ENCODE peak calls at places on chromosome 3, in four cellular contexts. One of them, this sample, is unnamed.
A peak's percentile ranks its signal among the peaks of the same experiment; 100 is the strongest.

GRCh38 chr3:15610083-15610482 is 8.5 kb downstream of the BTD start:
- DNase-seq in foreskin fibroblast: peak; percentile 96
- DNase-seq in PC-3: peak; percentile 75
- DNase-seq in HEK293T: no peak
- DNase-seq in this sample: peak; percentile 71

GRCh38 chr3:171768281-171768925 is 41.9 kb downstream of the PLD1 start:
- DNase-seq in foreskin fibroblast: no peak
- DNase-seq in PC-3: no peak
- DNase-seq in HEK293T: no peak
- DNase-seq in this sample: no peak

GRCh38 chr3:33250712-33251111 is 26.5 kb upstream of the FBXL2 start:
- DNase-seq in foreskin fibroblast: no peak
- DNase-seq in PC-3: no peak
- DNase-seq in HEK293T: no peak
- DNase-seq in this sample: no peak

GRCh38 chr3:105394177-105394576 is 27.5 kb downstream of the ALCAM start:
- DNase-seq in foreskin fibroblast: no peak
- DNase-seq in PC-3: peak; percentile 47
- DNase-seq in HEK293T: no peak
- DNase-seq in this sample: no peak

GRCh38 chr3:21435871-21436270 is 315.1 kb downstream of the ZNF385D start:
- DNase-seq in foreskin fibroblast: peak; percentile 97
- DNase-seq in PC-3: peak; percentile 99
- DNase-seq in HEK293T: no peak
- DNase-seq in this sample: peak; percentile 59

GRCh38 chr3:143979813-143980212 is 8.2 kb downstream of the DIPK2A start:
- DNase-seq in foreskin fibroblast: peak; percentile 14
- DNase-seq in PC-3: no peak
- DNase-seq in HEK293T: no peak
- DNase-seq in this sample: no peak

GRCh38 chr3:32841341-32841740 is 23.5 kb downstream of the TRIM71 start:
- DNase-seq in foreskin fibroblast: no peak
- DNase-seq in PC-3: no peak
- DNase-seq in HEK293T: no peak
- DNase-seq in this sample: no peak

GRCh38 chr3:81289676-81290075 is 471.8 kb downstream of the GBE1 start:
- DNase-seq in foreskin fibroblast: no peak
- DNase-seq in PC-3: no peak
- DNase-seq in HEK293T: no peak
- DNase-seq in this sample: no peak

GRCh38 chr3:197135212-197135611 is 105.6 kb upstream of the MELTF start:
- DNase-seq in foreskin fibroblast: no peak
- DNase-seq in PC-3: peak; percentile 9
- DNase-seq in HEK293T: no peak
- DNase-seq in this sample: no peak

GRCh38 chr3:126474498-126475410 is 937 bp downstream of the ZXDC start:
- DNase-seq in foreskin fibroblast: peak; percentile 62
- DNase-seq in PC-3: peak; percentile 7
- DNase-seq in HEK293T: peak; percentile 27
- DNase-seq in this sample: no peak